ENCODE peak calls at places on chromosomes 2 and 18, in eight cellular contexts. T is suprapubic skin, W is transverse colon, R is psoas muscle, P is BJ, C is prostate gland, Y is cardiac muscle cell, X is fibroblast of lung. F is an unnamed sample.

GRCh38 chr2:177036754-177037153 is 175.8 kb upstream of the HNRNPA3 start:
- DNase-seq in C (no peak), X (no peak), R (no peak), W (no peak), Y (no peak), T (no peak), P (no peak), F (no peak)

GRCh38 chr18:13612111-13612997 is 114.0 kb downstream of the FAM210A start:
- DNase-seq in Y (no peak), P (no peak), R (no peak), C (no peak), W (peak), T (no peak), X (no peak), F (no peak)

GRCh38 chr18:31274915-31275314 is 43.0 kb upstream of the DSG1 start:
- DNase-seq in Y (peak), T (peak), P (no peak), X (peak), R (peak), C (peak), W (peak), F (peak)

GRCh38 chr2:58734365-58734764 is 493.2 kb upstream of the FANCL start:
- DNase-seq in W (no peak), C (no peak), T (no peak), R (no peak), Y (no peak), X (no peak), P (no peak), F (no peak)

GRCh38 chr2:104521247-104521646 is 332.7 kb upstream of the POU3F3 start:
- DNase-seq in C (no peak), R (no peak), Y (no peak), X (no peak), W (no peak), T (no peak), P (no peak), F (no peak)

GRCh38 chr18:48835119-48835518 is 115.6 kb downstream of the SMAD7 start:
- DNase-seq in T (peak), X (no peak), C (no peak), W (no peak), R (no peak), Y (no peak), P (no peak), F (no peak)

GRCh38 chr2:210965472-210965871 is 409.1 kb downstream of the CPS1 start:
- DNase-seq in T (no peak), W (no peak), P (no peak), X (no peak), C (no peak), Y (no peak), R (no peak), F (no peak)

GRCh38 chr2:196336206-196336605 is 164.8 kb upstream of the STK17B start:
- DNase-seq in Y (no peak), X (peak), C (no peak), W (no peak), P (no peak), T (no peak), R (no peak), F (no peak)

GRCh38 chr2:4139711-4140110 is 436.3 kb downstream of the DCDC2C start:
- DNase-seq in W (no peak), X (no peak), Y (no peak), P (no peak), C (peak), T (no peak), R (no peak), F (no peak)

GRCh38 chr2:60515751-60516226 is 37.7 kb downstream of the BCL11A start:
- DNase-seq in T (no peak), R (no peak), Y (peak), P (peak), X (peak), C (no peak), W (no peak), F (no peak)

GRCh38 chr2:168430431-168430830 is 25.6 kb upstream of the CERS6 start:
- DNase-seq in R (no peak), P (peak), X (no peak), W (no peak), Y (peak), T (no peak), C (no peak), F (no peak)

GRCh38 chr2:42795871-42796301 is 3.5 kb upstream of the HAAO start:
- DNase-seq in W (no peak), X (peak), P (no peak), T (no peak), R (no peak), Y (peak), C (peak), F (no peak)

GRCh38 chr2:62369549-62370164 is 136.3 kb downstream of the TMEM17 start:
- DNase-seq in C (no peak), P (no peak), R (no peak), X (no peak), W (no peak), T (no peak), Y (no peak), F (no peak)

GRCh38 chr18:6775237-6775636 is 45.7 kb downstream of the ARHGAP28 start:
- DNase-seq in T (no peak), X (no peak), P (no peak), R (no peak), W (no peak), Y (no peak), C (no peak), F (peak)

GRCh38 chr2:14567561-14567960 is 65.0 kb upstream of the LRATD1 start:
- DNase-seq in Y (no peak), C (no peak), W (no peak), T (no peak), X (peak), P (no peak), R (no peak), F (no peak)

GRCh38 chr18:78717766-78718150 is 261.9 kb upstream of the SALL3 start:
- DNase-seq in C (no peak), Y (no peak), R (no peak), T (no peak), P (no peak), W (no peak), X (no peak), F (no peak)

GRCh38 chr2:20632446-20632990 is 18.4 kb downstream of the HS1BP3 start:
- DNase-seq in T (no peak), X (no peak), P (no peak), C (no peak), R (peak), W (no peak), Y (no peak), F (no peak)

GRCh38 chr2:61141151-61141550 is 20.8 kb upstream of the C2orf74 start:
- DNase-seq in Y (no peak), P (no peak), X (no peak), T (no peak), C (no peak), R (no peak), W (no peak), F (no peak)

GRCh38 chr2:106098081-106098480 is 96.0 kb downstream of the UXS1 start:
- DNase-seq in C (no peak), X (peak), P (no peak), Y (peak), R (no peak), T (no peak), W (no peak), F (no peak)

GRCh38 chr2:55587-56448 is 9.5 kb upstream of the FAM110C start:
- DNase-seq in T (no peak), P (no peak), C (no peak), R (no peak), W (no peak), X (no peak), Y (no peak), F (no peak)

GRCh38 chr2:30877833-30878232 is 70.6 kb upstream of the CAPN13 start:
- DNase-seq in P (no peak), W (no peak), Y (no peak), R (no peak), T (no peak), X (no peak), C (no peak), F (no peak)

GRCh38 chr18:34809697-34810096 is 99.6 kb downstream of the DTNA start:
- DNase-seq in Y (peak), W (peak), C (no peak), P (no peak), R (peak), T (peak), X (peak), F (no peak)

GRCh38 chr2:64448069-64448468 is 5.9 kb upstream of the LGALSL start:
- DNase-seq in T (no peak), R (no peak), C (no peak), Y (no peak), P (no peak), W (no peak), X (no peak), F (no peak)

GRCh38 chr2:29165362-29166236 is 50.4 kb downstream of the CLIP4 start:
- DNase-seq in R (no peak), C (peak), P (peak), X (peak), T (no peak), W (no peak), Y (peak), F (peak)

GRCh38 chr2:236646871-236647270 is 77.2 kb downstream of the ACKR3 start:
- DNase-seq in W (no peak), P (no peak), T (peak), R (no peak), X (no peak), Y (no peak), C (no peak), F (no peak)

GRCh38 chr2:96233880-96234316 is 25.3 kb upstream of the STARD7 start:
- DNase-seq in X (no peak), C (no peak), P (no peak), T (no peak), W (no peak), Y (no peak), R (no peak), F (no peak)

GRCh38 chr2:20052229-20052871 is 922 bp upstream of the LAPTM4A start:
- DNase-seq in R (no peak), Y (peak), X (no peak), T (no peak), W (no peak), C (no peak), P (no peak), F (no peak)

GRCh38 chr2:161041356-161041755 is 118.9 kb upstream of the TANK start:
- DNase-seq in Y (peak), P (no peak), X (peak), T (no peak), R (no peak), C (no peak), W (no peak), F (no peak)

GRCh38 chr2:42089340-42089925 is 41.6 kb downstream of the PKDCC start:
- DNase-seq in T (no peak), P (no peak), W (peak), R (peak), C (no peak), X (peak), Y (peak), F (no peak)

GRCh38 chr2:120684225-120684624 is 51.4 kb upstream of the GLI2 start:
- DNase-seq in W (no peak), R (no peak), X (peak), P (peak), T (no peak), C (no peak), Y (peak), F (no peak)

GRCh38 chr2:135052997-135053474 is 944 bp downstream of the RAB3GAP1 start:
- DNase-seq in T (no peak), C (no peak), X (no peak), R (no peak), P (no peak), W (no peak), Y (no peak), F (no peak)

GRCh38 chr2:180523629-180524340 is 456.6 kb upstream of the UBE2E3 start:
- DNase-seq in T (no peak), C (no peak), Y (peak), R (no peak), X (peak), P (peak), W (no peak), F (no peak)

GRCh38 chr2:675982-676646 is 1.1 kb downstream of the TMEM18 start:
- DNase-seq in Y (peak), X (peak), T (peak), W (peak), R (peak), C (peak), P (peak), F (no peak)

GRCh38 chr2:182048088-182048487 is 62.4 kb downstream of the PPP1R1C start:
- DNase-seq in R (no peak), T (no peak), W (no peak), Y (no peak), X (no peak), C (no peak), P (no peak), F (no peak)
- H3K4me3 ChIP-seq in R (no peak), T (no peak), W (no peak), Y (no peak), X (no peak), C (no peak), P (no peak), F (no peak)

DNA sequence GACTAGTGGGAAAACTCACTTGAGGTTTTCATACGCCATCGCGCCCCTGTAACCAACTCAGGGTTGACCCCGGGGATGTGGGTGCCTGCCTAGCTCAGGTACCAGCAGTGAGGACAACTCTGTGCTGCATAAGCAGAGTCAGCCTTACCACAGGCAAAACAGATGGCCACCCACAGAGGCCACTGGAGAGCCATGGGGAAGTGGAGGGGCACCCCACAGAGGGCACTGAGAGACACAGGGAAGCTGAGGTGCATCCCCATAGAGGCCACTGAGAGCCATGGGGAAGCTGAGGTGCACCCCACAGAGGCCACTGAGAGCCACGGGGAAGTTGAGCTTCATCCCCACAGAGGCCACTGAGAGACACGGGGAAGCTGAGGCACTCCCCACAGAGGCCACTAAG is 134.2 kb upstream of the EPAS1 start:
- DNase-seq in W (no peak), C (no peak), P (no peak), R (no peak), Y (no peak), X (no peak), T (no peak), F (no peak)
- TF ChIP-seq CTCF in W (no peak), C (no peak), P (no peak), R (no peak), Y (no peak), X (no peak), T (no peak), F (no peak)

GRCh38 chr2:234710066-234710465 is 213.2 kb upstream of the ARL4C start:
- DNase-seq in Y (no peak), R (no peak), T (no peak), X (no peak), W (no peak), P (no peak), C (no peak), F (no peak)

GRCh38 chr2:234710587-234710986 is 213.7 kb upstream of the ARL4C start:
- DNase-seq in P (no peak), W (no peak), X (no peak), T (no peak), Y (no peak), R (no peak), C (no peak), F (no peak)

GRCh38 chr2:234708717-234709116 is 211.8 kb upstream of the ARL4C start:
- DNase-seq in R (no peak), W (no peak), Y (no peak), X (no peak), C (no peak), P (no peak), T (no peak), F (no peak)

GRCh38 chr2:234712421-234712935 is 215.6 kb upstream of the ARL4C start:
- DNase-seq in C (no peak), Y (no peak), X (peak), T (no peak), W (no peak), R (no peak), P (no peak), F (no peak)

DNA sequence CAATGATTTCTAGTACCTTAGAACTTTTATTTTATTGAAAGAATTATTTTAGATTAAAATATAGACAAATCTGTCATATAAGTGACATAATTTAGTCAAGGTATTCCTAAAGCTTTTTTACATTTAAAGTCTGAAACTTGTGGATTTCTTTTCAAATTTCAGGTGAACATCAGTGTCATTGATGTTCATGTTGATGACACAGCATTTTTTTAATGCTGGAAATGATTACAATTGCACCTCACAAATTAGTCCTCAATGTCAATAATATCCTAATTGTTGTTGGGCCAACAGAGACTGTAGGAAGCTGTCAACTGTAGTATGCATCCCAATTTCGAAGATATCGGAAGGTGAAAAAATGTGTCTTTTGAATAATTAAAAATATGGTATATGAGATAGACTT is 214.4 kb upstream of the ARL4C start:
- DNase-seq in W (no peak), X (no peak), P (no peak), C (no peak), T (no peak), Y (no peak), R (no peak), F (no peak)
- H3K4me3 ChIP-seq in W (no peak), X (no peak), P (no peak), C (no peak), T (no peak), Y (no peak), R (no peak), F (no peak)

DNA sequence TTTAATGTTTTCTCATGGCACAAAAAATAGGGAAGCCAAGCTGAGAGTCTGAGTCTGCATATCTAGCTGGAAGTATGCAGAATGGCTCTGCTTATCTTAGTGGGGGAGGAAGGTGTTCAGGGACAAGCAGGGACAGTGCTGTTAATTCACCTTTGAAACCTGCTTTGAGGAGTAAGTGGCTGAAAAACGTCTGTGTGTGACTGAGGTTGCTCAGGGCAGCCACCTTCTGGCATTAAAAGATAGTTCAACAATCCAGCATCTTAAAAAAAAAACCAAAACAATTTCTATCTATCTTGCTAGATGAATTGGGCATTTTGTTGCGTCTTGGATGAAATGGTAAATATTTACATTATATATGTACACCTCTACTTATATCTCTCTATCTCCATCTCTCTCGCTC is 2.0 kb upstream of the TRPM8 start:
- DNase-seq in Y (peak), W (no peak), T (no peak), P (no peak), X (no peak), C (no peak), R (no peak), F (no peak)
- TF ChIP-seq CTCF in Y (peak), W (no peak), T (no peak), P (no peak), X (peak), C (no peak), R (no peak), F (peak)

GRCh38 chr2:81282151-81282769 is 977.7 kb upstream of the LRRTM1 start:
- DNase-seq in Y (no peak), P (no peak), W (no peak), X (no peak), T (no peak), C (no peak), R (no peak), F (no peak)

GRCh38 chr2:81283081-81283480 is 978.5 kb upstream of the LRRTM1 start:
- DNase-seq in Y (no peak), P (no peak), C (no peak), R (no peak), X (peak), W (no peak), T (no peak), F (no peak)
- H3K4me3 ChIP-seq in Y (no peak), P (no peak), C (no peak), R (no peak), X (no peak), W (no peak), T (no peak), F (no peak)

DNA sequence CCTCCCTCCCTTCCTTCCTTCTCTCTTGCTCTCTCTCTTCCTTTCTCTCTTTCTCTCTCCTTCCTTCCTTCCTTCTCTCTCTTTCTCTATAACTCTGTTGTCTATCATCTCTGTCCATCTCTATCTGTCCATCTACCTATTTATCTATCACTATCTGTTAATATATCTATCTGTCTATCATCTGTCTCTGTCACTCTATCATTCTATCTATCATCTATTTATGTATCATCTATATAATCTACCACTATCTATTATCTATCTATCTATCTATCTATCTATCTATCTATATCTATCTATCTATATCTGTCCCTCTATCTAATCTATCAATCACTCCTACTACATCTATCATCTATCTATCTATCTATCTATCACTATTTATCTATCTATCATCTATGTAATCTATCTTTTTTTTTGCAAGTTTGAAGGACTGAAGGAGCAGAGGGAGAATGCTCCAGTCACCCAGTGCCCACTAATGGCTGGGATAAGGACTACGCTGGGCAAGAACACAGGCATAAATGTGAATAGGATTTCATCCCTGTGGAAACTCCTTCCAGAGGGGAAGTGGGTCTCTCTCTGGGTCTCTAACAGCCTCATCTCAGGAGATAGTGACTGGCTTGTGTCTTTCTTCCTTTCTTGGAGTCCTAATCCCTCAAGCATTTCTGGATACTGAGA is 427.0 kb downstream of the LPIN1 start:
- DNase-seq in X (peak), Y (peak), C (no peak), P (no peak), W (no peak), T (no peak), R (no peak), F (no peak)
- TF ChIP-seq CTCF in X (peak), Y (peak), C (no peak), P (peak), W (no peak), T (no peak), R (no peak), F (no peak)

DNA sequence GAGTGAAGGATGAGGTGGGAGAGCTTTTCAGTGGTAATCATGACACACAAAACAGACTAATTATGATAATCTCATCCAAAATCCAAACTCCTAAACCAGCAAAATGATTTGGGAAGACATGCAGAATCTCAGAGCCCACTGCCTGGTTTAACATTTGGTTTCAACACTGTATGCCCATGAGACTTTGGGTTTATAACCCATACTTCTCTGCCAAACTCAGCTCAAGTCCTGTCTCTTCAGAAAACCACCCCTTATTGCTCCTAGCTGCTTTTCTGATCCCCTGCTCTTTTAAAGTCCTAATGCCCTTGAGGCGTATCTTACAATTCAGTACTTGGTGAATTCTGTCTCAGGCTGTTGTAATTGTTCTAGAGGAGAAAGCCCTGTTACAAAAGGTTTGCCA is 593.0 kb upstream of the ID2 start:
- DNase-seq in X (no peak), C (no peak), Y (no peak), T (no peak), W (no peak), P (no peak), R (no peak), F (no peak)
- H3K4me3 ChIP-seq in X (no peak), C (no peak), Y (no peak), T (no peak), W (no peak), P (no peak), R (no peak), F (no peak)

DNA sequence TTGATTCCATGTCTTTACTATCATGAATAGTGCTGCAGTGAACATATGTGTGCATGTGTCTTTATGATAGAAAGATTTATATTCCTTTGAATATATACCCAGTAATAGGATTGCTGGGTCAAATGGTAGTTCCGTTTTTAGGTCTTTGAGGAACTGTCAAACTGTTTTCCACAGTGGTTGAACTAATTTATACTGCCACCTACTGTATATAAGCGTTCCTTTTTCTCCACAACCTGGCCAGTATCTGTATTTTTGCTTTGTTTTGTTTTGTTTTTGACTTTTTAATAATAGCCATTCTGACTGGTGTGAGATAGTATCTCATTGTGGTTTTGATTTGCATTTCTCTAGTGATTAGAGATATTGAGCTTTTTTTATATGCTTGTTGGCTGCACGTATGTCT is 641.6 kb downstream of the SUCLG1 start:
- DNase-seq in W (no peak), P (no peak), C (no peak), X (peak), R (no peak), T (no peak), Y (peak), F (no peak)
- TF ChIP-seq CTCF in W (peak), P (no peak), C (no peak), X (peak), R (no peak), T (no peak), Y (no peak), F (peak)